ENCODE peak calls at places on chromosomes 2 and 18, in six cellular contexts. O is mucosa of descending colon, N is A549, U is tibial artery, X is sigmoid colon, R is H1. H is an unnamed sample.

GRCh38 chr18:76445275-76445674 is 49.8 kb downstream of the ZNF516 start:
- DNase-seq in O (no peak), N (peak; percentile 9), U (no peak), X (no peak), R (no peak), H (no peak)

GRCh38 chr2:156536534-156536933 is 100.4 kb downstream of the GPD2 start:
- DNase-seq in O (no peak), N (no peak), U (no peak), X (no peak), R (no peak), H (no peak)

GRCh38 chr2:198916548-198916947 is 541.2 kb downstream of the SATB2 start:
- DNase-seq in O (no peak), N (no peak), U (no peak), X (no peak), R (no peak), H (no peak)

GRCh38 chr2:88077076-88077475 is 9.5 kb downstream of the SMYD1 start:
- DNase-seq in O (no peak), N (no peak), U (no peak), X (no peak), R (no peak), H (no peak)

GRCh38 chr2:62197017-62197586 is 1.2 kb downstream of the B3GNT2 start:
- DNase-seq in O (peak; percentile 77), N (peak; percentile 38), U (no peak), X (no peak), R (no peak), H (peak; percentile 23)

GRCh38 chr2:218323526-218324472 is 31.5 kb upstream of the TMBIM1 start:
- DNase-seq in O (no peak), N (peak; percentile 13), U (peak; percentile 38), X (no peak), R (peak; percentile 73), H (no peak)

GRCh38 chr2:211833582-211834279 is 704.9 kb downstream of the ERBB4 start:
- DNase-seq in O (no peak), N (no peak), U (no peak), X (no peak), R (no peak), H (no peak)

GRCh38 chr2:169082995-169083394 is 13.6 kb downstream of the DHRS9 start:
- DNase-seq in O (no peak), N (no peak), U (no peak), X (no peak), R (no peak), H (no peak)

GRCh38 chr2:208129804-208130712 is at the start of gene CRYGC:
- DNase-seq in O (no peak), N (no peak), U (no peak), X (no peak), R (no peak), H (no peak)

GRCh38 chr2:16362611-16363010 is 303.0 kb downstream of the CYRIA start:
- DNase-seq in O (no peak), N (no peak), U (no peak), X (no peak), R (no peak), H (no peak)

GRCh38 chr2:186544255-186544675 is 45.6 kb upstream of the ITGAV start:
- DNase-seq in O (no peak), N (peak; percentile 51), U (no peak), X (no peak), R (no peak), H (no peak)

GRCh38 chr2:11044201-11044600 is 111.1 kb upstream of the SLC66A3 start:
- DNase-seq in O (no peak), N (no peak), U (no peak), X (no peak), R (peak; percentile 11), H (no peak)

GRCh38 chr2:124308319-124309062 is 283.4 kb downstream of the CNTNAP5 start:
- DNase-seq in O (no peak), N (no peak), U (no peak), X (no peak), R (no peak), H (no peak)

GRCh38 chr2:72028351-72028995 is 119.2 kb downstream of the CYP26B1 start:
- DNase-seq in O (no peak), N (no peak), U (no peak), X (no peak), R (no peak), H (no peak)
- H3K9me3 ChIP-seq in O (no peaks in the 10 kb centered on the region), N (no peaks in the 10 kb centered on the region), U (no peaks in the 10 kb centered on the region), X (no peaks in the 10 kb centered on the region), R (no peaks in the 10 kb centered on the region), H (no peaks in the 10 kb centered on the region)

GRCh38 chr18:71485578-71485977 is 1058.6 kb downstream of the CBLN2 start:
- DNase-seq in O (no peak), N (no peak), U (no peak), X (no peak), R (no peak), H (no peak)
- H3K9me3 ChIP-seq in O (no peaks in the 10 kb centered on the region), N (no peaks in the 10 kb centered on the region), U (no peaks in the 10 kb centered on the region), X (no peaks in the 10 kb centered on the region), R (peaks cover 58% of the 10 kb centered on the region), H (no peaks in the 10 kb centered on the region)

DNA sequence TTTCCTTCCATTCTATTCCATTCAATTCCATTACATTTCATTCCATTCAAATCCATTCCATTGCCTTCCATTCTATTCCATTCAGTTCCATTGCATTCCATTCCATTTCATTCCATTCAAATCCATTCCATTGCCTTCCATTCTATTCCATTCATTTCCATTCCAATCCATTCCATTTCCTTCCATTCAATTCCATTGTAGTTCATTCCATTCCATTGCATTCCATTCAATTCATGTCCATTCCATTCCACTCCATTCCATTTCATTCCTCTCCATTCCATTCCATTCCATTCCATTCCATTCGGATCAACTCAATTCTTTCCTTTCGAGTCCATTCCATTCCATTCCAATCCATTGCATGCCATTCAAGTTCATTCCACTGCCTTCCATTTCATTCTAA is 1128.3 kb downstream of the RPIA start:
- DNase-seq in O (no peak), N (no peak), U (no peak), X (no peak), R (no peak), H (no peak)
- H3K9me3 ChIP-seq in O (peaks cover 69% of the 10 kb centered on the region), N (peaks cover 19% of the 10 kb centered on the region), U (peaks cover 63% of the 10 kb centered on the region), X (peaks cover 19% of the 10 kb centered on the region), R (peaks cover 51% of the 10 kb centered on the region), H (peaks cover 33% of the 10 kb centered on the region)

GRCh38 chr2:26157580-26157979 is 15.3 kb upstream of the GAREM2 start:
- DNase-seq in O (no peak), N (no peak), U (no peak), X (no peak), R (peak; percentile 7), H (no peak)
- H3K9me3 ChIP-seq in O (peaks cover 4% of the 10 kb centered on the region), N (peaks cover 8% of the 10 kb centered on the region), U (peaks cover 8% of the 10 kb centered on the region), X (no peaks in the 10 kb centered on the region), R (no peaks in the 10 kb centered on the region), H (no peaks in the 10 kb centered on the region)

GRCh38 chr2:2158176-2158826 is 172.8 kb downstream of the MYT1L start:
- DNase-seq in O (no peak), N (no peak), U (no peak), X (no peak), R (no peak), H (no peak)
- H3K9me3 ChIP-seq in O (peaks cover 17% of the 10 kb centered on the region), N (peaks cover 14% of the 10 kb centered on the region), U (peaks cover 11% of the 10 kb centered on the region), X (peaks cover 4% of the 10 kb centered on the region), R (peaks cover 13% of the 10 kb centered on the region), H (no peaks in the 10 kb centered on the region)

GRCh38 chr2:2836343-2837070 is 505.4 kb upstream of the MYT1L start:
- DNase-seq in O (no peak), N (no peak), U (no peak), X (no peak), R (no peak), H (no peak)

GRCh38 chr2:2840101-2840531 is 509.0 kb upstream of the MYT1L start:
- DNase-seq in O (no peak), N (no peak), U (no peak), X (no peak), R (peak; percentile 20), H (no peak)

GRCh38 chr2:2839393-2840096 is 508.5 kb upstream of the MYT1L start:
- DNase-seq in O (no peak), N (no peak), U (no peak), X (no peak), R (no peak), H (no peak)

GRCh38 chr2:2838548-2838845 is 507.4 kb upstream of the MYT1L start:
- DNase-seq in O (no peak), N (no peak), U (no peak), X (no peak), R (no peak), H (no peak)

DNA sequence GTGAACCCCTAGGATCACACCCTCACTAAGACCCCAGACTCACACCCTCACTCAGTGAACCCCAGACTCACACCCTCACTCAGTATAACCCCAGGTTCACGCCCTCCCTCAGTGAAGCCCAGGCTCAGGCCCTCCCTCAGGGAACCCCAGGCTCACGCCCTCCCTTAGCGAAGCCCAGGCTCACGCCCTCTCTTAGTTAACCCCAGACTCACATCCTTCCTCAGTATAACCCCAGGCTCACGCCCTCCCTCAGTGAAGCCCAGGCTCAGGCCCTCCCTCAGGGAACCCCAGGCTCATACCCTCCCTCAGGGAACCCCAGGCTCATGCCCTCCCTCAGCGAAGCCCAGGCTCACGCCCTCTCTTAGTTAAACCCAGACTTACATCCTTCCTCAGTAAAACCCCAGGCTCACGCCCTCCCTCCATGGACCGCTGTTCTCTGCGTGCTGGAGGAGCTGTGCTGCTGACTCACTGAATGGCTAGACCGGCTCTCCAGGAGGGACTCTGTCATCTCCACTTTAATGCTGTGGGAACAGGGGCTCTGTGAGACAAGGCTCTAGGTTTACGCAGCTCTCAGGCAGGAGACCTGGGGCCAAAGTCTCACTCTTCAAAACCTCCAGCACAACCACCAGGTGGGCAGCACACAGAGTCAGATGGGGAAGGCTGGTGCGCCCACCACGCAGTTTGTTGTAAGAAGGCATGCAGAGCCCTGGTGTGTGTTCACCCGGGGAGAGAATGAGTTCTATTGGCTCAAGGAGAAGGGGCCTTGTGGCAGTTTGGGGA is 506.9 kb upstream of the MYT1L start:
- DNase-seq in O (no peak), N (no peak), U (no peak), X (no peak), R (no peak), H (no peak)
- H3K9me3 ChIP-seq in O (peaks cover 4% of the 10 kb centered on the region), N (no peaks in the 10 kb centered on the region), U (no peaks in the 10 kb centered on the region), X (no peaks in the 10 kb centered on the region), R (no peaks in the 10 kb centered on the region), H (no peaks in the 10 kb centered on the region)

GRCh38 chr18:78733762-78734613 is 245.6 kb upstream of the SALL3 start:
- DNase-seq in O (peak; percentile 52), N (no peak), U (no peak), X (no peak), R (no peak), H (no peak)
- H3K9me3 ChIP-seq in O (no peaks in the 10 kb centered on the region), N (no peaks in the 10 kb centered on the region), U (no peaks in the 10 kb centered on the region), X (no peaks in the 10 kb centered on the region), R (no peaks in the 10 kb centered on the region), H (no peaks in the 10 kb centered on the region)

GRCh38 chr2:180676520-180676919 is 303.9 kb upstream of the UBE2E3 start:
- DNase-seq in O (no peak), N (no peak), U (no peak), X (no peak), R (no peak), H (no peak)

GRCh38 chr2:180675170-180675569 is 305.2 kb upstream of the UBE2E3 start:
- DNase-seq in O (no peak), N (no peak), U (no peak), X (no peak), R (no peak), H (no peak)

GRCh38 chr2:180670302-180671003 is 310.0 kb upstream of the UBE2E3 start:
- DNase-seq in O (no peak), N (no peak), U (no peak), X (no peak), R (no peak), H (no peak)

GRCh38 chr2:180677200-180677599 is 303.2 kb upstream of the UBE2E3 start:
- DNase-seq in O (no peak), N (no peak), U (no peak), X (no peak), R (no peak), H (no peak)

GRCh38 chr2:180672377-180672776 is 308.0 kb upstream of the UBE2E3 start:
- DNase-seq in O (no peak), N (no peak), U (no peak), X (no peak), R (no peak), H (no peak)
- H3K9me3 ChIP-seq in O (no peaks in the 10 kb centered on the region), N (no peaks in the 10 kb centered on the region), U (no peaks in the 10 kb centered on the region), X (no peaks in the 10 kb centered on the region), R (no peaks in the 10 kb centered on the region), H (no peaks in the 10 kb centered on the region)